ENCODE peak calls at places on chromosomes 7 and 10, in six cellular contexts. Q is mucosa of descending colon; K is pancreas; T is CD8-positive, alpha-beta T cell; Y is epithelial cell of esophagus; D is fibroblast of mammary gland. Z is an unnamed sample.

GRCh38 chr7:74412061-74412460 is 41.6 kb upstream of the GTF2IRD1 start:
- DNase-seq in Q (no peak), K (no peak), T (no peak), Y (no peak), D (no peak), Z (no peak)

GRCh38 chr10:76558586-76558985 is 1079.0 kb downstream of the KCNMA1 start:
- DNase-seq in Q (no peak), K (no peak), T (no peak), Y (peak), D (peak), Z (no peak)

GRCh38 chr7:71984348-71984747 is 427.8 kb downstream of the CALN1 start:
- DNase-seq in Q (no peak), K (no peak), T (no peak), Y (no peak), D (no peak), Z (no peak)

GRCh38 chr10:60434418-60435046 is 44.9 kb upstream of the ANK3 start:
- DNase-seq in Q (no peak), K (no peak), T (no peak), Y (peak), D (peak), Z (no peak)

GRCh38 chr7:30596721-30597120 is 2.0 kb downstream of the GARS1 start:
- DNase-seq in Q (no peak), K (no peak), T (no peak), Y (no peak), D (peak), Z (no peak)

GRCh38 chr7:25849361-25850184 is 302.4 kb upstream of the NFE2L3 start:
- DNase-seq in Q (no peak), K (no peak), T (no peak), Y (peak), D (peak), Z (no peak)

GRCh38 chr7:15175103-15175502 is 272.6 kb upstream of the DGKB start:
- DNase-seq in Q (no peak), K (no peak), T (no peak), Y (no peak), D (no peak), Z (no peak)

GRCh38 chr10:104080762-104081161 is 4.9 kb downstream of the COL17A1 start:
- DNase-seq in Q (no peak), K (no peak), T (no peak), Y (peak), D (peak), Z (no peak)

GRCh38 chr10:36256905-36257304 is 614.8 kb upstream of the FZD8 start:
- DNase-seq in Q (no peak), K (no peak), T (no peak), Y (no peak), D (peak), Z (no peak)

GRCh38 chr10:7818295-7819125 is at the start of gene TAF3:
- DNase-seq in Q (peak), K (peak), T (peak), Y (peak), D (peak), Z (peak)

GRCh38 chr7:100801833-100802568 is 25.3 kb downstream of the EPHB4 start:
- DNase-seq in Q (peak), K (peak), T (no peak), Y (peak), D (peak), Z (peak)

GRCh38 chr7:93320856-93321255 is 88.7 kb downstream of the VPS50 start:
- DNase-seq in Q (no peak), K (no peak), T (no peak), Y (no peak), D (no peak), Z (no peak)

GRCh38 chr7:66039094-66039493 is 36.5 kb upstream of the ASL start:
- DNase-seq in Q (no peak), K (no peak), T (no peak), Y (no peak), D (no peak), Z (no peak)

GRCh38 chr7:130332259-130333053 is 12.2 kb upstream of the CPA5 start:
- DNase-seq in Q (no peak), K (no peak), T (no peak), Y (peak), D (no peak), Z (no peak)

GRCh38 chr7:100427762-100428198 is 723 bp downstream of the ZCWPW1 start:
- DNase-seq in Q (no peak), K (no peak), T (no peak), Y (no peak), D (no peak), Z (no peak)

GRCh38 chr10:6621536-6621935 is 41.5 kb upstream of the PRKCQ start:
- DNase-seq in Q (no peak), K (no peak), T (no peak), Y (peak), D (peak), Z (no peak)

GRCh38 chr10:119502214-119502613 is 40.3 kb downstream of the RGS10 start:
- DNase-seq in Q (peak), K (no peak), T (peak), Y (no peak), D (no peak), Z (no peak)

GRCh38 chr10:97713351-97713827 is at the start of gene MARVELD1:
- DNase-seq in Q (peak), K (peak), T (no peak), Y (peak), D (peak), Z (peak)

GRCh38 chr10:97543025-97543546 is 29.5 kb upstream of the ANKRD2 start:
- DNase-seq in Q (peak), K (peak), T (no peak), Y (peak), D (peak), Z (no peak)

GRCh38 chr7:137454169-137455166 is 110.9 kb upstream of the PTN start:
- DNase-seq in Q (no peak), K (no peak), T (no peak), Y (peak), D (peak), Z (no peak)

GRCh38 chr7:121285066-121285667 is 43.6 kb upstream of the WNT16 start:
- DNase-seq in Q (no peak), K (no peak), T (no peak), Y (no peak), D (no peak), Z (no peak)

GRCh38 chr7:148385009-148385682 is 205.4 kb upstream of the C7orf33 start:
- DNase-seq in Q (no peak), K (no peak), T (no peak), Y (peak), D (no peak), Z (no peak)

GRCh38 chr7:104848386-104848990 is 165.5 kb upstream of the KMT2E start:
- DNase-seq in Q (no peak), K (no peak), T (peak), Y (peak), D (peak), Z (peak)

GRCh38 chr7:73703985-73704639 is 15.4 kb downstream of the STX1A start:
- DNase-seq in Q (peak), K (no peak), T (no peak), Y (peak), D (peak), Z (peak)

GRCh38 chr10:71293446-71294090 is 25.5 kb upstream of the SLC29A3 start:
- DNase-seq in Q (peak), K (no peak), T (no peak), Y (peak), D (no peak), Z (no peak)

GRCh38 chr10:44992732-44993225 is 7.9 kb upstream of the ZNF22 start:
- DNase-seq in Q (no peak), K (no peak), T (no peak), Y (no peak), D (no peak), Z (no peak)

GRCh38 chr10:70772627-70773026 is 12.6 kb downstream of the TBATA start:
- DNase-seq in Q (no peak), K (peak), T (no peak), Y (no peak), D (no peak), Z (no peak)

GRCh38 chr7:52009195-52009594 is 692.6 kb upstream of the COBL start:
- DNase-seq in Q (no peak), K (no peak), T (no peak), Y (no peak), D (no peak), Z (no peak)

DNA sequence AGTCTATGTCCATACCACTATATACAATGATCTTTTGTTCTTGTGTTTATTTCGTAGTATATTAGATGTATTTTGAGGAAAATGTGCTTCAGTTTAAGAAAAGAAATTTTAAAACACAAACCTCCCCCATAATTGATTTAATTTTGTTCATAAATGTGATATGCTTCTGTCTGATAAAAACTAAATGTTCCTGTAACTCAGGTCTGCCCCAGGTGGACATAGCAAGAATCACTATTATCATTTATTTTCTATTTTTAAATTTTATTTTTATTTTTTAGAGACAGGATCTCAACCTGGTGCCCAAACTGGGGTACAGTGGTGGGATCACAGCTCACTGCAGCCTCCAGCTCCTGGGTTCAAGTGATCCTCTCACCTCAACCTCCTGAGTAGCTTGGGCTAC is 43.2 kb downstream of the BEND7 start:
- DNase-seq in Q (no peak), K (no peak), T (no peak), Y (peak), D (peak), Z (no peak)
- TF ChIP-seq CTCF in Q (no peak), K (no peak), T (no peak), Y (peak), D (peak), Z (peak)

DNA sequence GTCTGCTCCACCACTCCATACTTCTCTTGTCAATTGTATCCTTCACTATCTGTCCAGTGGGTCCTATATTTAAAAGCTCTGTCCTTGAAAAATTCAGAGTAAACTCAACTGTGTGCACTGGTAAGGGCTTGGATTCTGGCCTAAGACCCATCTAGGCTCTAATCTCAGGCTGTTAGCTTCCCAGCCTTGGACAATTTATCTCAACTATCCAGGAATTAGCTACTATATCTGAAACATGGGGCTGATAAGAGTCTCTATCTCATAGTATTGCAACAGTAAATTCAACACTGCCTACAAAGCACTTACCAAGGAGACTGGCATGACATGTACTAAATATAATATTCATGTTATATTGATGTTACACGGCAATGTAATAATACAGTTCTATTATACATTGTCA is 303.4 kb downstream of the XPNPEP1 start:
- DNase-seq in Q (no peak), K (no peak), T (no peak), Y (no peak), D (no peak), Z (no peak)
- TF ChIP-seq CTCF in Q (no peak), K (no peak), T (no peak), Y (no peak), D (no peak), Z (no peak)

DNA sequence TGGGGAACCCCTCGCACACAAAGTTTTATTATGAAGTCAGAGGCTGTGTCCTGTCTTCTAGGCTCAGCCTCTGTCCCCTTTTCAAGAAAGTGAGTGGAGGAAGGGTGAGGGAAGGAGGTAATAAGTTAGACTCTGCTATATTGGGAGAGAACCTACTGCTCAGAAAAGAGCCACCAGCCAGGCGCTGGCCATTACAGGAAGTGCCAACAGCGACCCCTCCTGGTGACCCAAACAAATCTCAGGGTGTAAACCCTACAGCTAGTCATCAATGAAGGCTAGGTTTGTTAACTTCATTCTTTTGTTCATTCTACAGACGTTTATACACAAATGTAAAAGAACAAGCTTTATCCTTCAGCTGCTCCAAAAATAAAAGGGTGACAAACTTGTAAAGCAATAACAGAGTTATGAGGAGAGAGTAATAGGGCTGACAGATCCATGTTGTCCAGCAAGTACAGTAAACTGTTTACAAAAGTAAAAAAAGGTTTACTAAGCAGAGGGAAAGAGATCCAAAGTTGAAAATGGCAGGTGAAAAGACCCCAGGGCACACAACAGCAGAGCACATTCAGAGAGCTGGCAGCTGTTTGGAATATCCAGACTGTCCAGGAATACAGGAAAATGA is 82.7 kb downstream of the FAM204A start:
- DNase-seq in Q (no peak), K (peak), T (no peak), Y (peak), D (peak), Z (peak)
- TF ChIP-seq CTCF in Q (peak), K (peak), T (no peak), Y (peak), D (peak), Z (peak)

GRCh38 chr10:69638642-69639041 is 8.6 kb downstream of the FAM241B start:
- DNase-seq in Q (no peak), K (no peak), T (no peak), Y (no peak), D (no peak), Z (no peak)

GRCh38 chr10:69636273-69636575 is 6.2 kb downstream of the FAM241B start:
- DNase-seq in Q (no peak), K (no peak), T (no peak), Y (no peak), D (no peak), Z (no peak)

GRCh38 chr10:69634759-69635425 is 4.8 kb downstream of the FAM241B start:
- DNase-seq in Q (no peak), K (no peak), T (no peak), Y (no peak), D (no peak), Z (no peak)

GRCh38 chr10:69635428-69636272 is 5.6 kb downstream of the FAM241B start:
- DNase-seq in Q (no peak), K (no peak), T (no peak), Y (no peak), D (no peak), Z (no peak)

GRCh38 chr10:69636626-69637550 is 6.8 kb downstream of the FAM241B start:
- DNase-seq in Q (no peak), K (no peak), T (no peak), Y (peak), D (no peak), Z (no peak)
- TF ChIP-seq CTCF in Q (no peak), K (no peak), T (no peak), Y (peak), D (peak), Z (no peak)

GRCh38 chr10:78231930-78232329 is 198.3 kb downstream of the RPS24 start:
- DNase-seq in Q (no peak), K (no peak), T (no peak), Y (peak), D (peak), Z (no peak)
- TF ChIP-seq CTCF in Q (no peak), K (no peak), T (no peak), Y (no peak), D (peak), Z (no peak)

GRCh38 chr7:151608031-151608551 is 88.4 kb upstream of the RHEB start:
- DNase-seq in Q (peak), K (peak), T (no peak), Y (peak), D (no peak), Z (no peak)
- TF ChIP-seq CTCF in Q (no peak), K (no peak), T (no peak), Y (no peak), D (no peak), Z (no peak)

GRCh38 chr7:91055219-91055618 is 209.0 kb upstream of the FZD1 start:
- DNase-seq in Q (no peak), K (no peak), T (no peak), Y (no peak), D (no peak), Z (no peak)
- TF ChIP-seq CTCF in Q (no peak), K (no peak), T (no peak), Y (no peak), D (no peak), Z (no peak)

GRCh38 chr7:26860361-26860760 is 4.0 kb downstream of the SKAP2 start:
- DNase-seq in Q (no peak), K (no peak), T (no peak), Y (peak), D (peak), Z (no peak)
- TF ChIP-seq CTCF in Q (no peak), K (no peak), T (no peak), Y (peak), D (no peak), Z (no peak)

DNA sequence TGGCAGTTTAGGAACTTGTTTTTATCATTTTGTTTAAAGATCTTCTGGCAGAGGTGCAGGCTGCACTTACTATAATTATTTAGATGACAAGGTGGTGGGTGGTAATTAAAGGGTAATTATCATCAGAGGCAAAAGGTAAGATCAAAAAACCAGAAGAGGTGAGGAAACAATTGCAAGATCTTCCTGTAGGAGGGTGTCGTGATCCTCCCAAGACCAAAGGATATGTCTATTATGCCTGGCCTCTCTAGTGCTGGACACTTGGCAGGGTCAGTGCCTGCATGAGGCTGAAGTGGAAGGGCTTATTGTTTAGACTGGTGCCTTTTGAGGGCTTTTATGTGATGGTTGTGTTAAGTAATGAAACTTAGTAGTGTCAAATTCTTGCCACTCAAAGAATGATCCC is 1.8 kb upstream of the WAPL start:
- DNase-seq in Q (no peak), K (no peak), T (no peak), Y (peak), D (peak), Z (no peak)
- TF ChIP-seq CTCF in Q (no peak), K (no peak), T (no peak), Y (peak), D (peak), Z (no peak)

DNA sequence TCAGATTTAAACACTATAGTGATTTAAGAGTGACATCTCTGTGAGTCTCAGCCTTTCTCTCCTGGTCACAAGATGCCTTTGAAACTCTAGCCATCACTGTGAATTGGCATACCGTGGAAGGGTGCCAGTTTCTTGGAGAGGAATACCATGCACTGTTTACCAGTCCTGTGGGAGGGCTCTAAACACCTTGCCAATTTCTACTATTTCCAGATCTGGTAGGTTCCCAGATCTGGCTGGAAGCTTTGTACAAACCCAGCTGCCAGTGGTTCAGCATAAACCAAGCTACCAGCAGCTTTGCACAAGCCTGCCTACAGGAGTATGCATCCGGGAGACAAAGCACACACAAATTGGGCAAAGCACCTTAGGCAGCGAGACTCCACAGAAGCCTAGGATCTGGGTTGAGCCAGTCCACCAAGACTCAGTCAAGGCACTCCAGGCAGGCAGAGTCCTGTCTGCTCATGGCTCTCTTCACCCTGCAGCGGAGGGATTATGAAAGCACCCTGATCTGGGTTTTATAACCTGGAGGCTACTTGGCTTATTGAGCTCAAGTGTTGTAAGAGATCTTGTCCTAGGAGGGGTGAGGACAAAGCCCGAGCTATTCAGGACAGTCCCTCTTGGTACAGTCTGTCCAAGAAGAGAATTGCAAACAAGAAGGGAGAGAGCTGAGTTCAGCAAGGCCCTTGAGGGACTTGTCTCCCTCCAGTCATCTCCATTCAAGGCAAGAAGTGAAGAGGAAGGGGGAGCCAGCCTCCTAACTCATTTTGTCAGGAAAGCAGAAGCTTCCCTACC is 23.6 kb downstream of the MCM10 start:
- DNase-seq in Q (no peak), K (no peak), T (no peak), Y (no peak), D (no peak), Z (no peak)
- TF ChIP-seq CTCF in Q (no peak), K (no peak), T (no peak), Y (no peak), D (no peak), Z (no peak)

Z was measured in glutamatergic neuron.